ENCODE peak calls at places on chromosomes 12 and 14, in seven cellular contexts. A is AG04450; P is tibial artery; Y is CD8-positive, alpha-beta T cell; E is lung; T is endodermal cell; U is A549. M is an unnamed sample.

GRCh38 chr12:106170285-106170684 is 31.5 kb upstream of the NUAK1 start:
- DNase-seq in E (no peak), Y (no peak), T (peak), A (no peak), P (no peak), U (no peak), M (peak)

GRCh38 chr12:76882367-76882766 is 3.5 kb upstream of the CSRP2 start:
- DNase-seq in P (no peak), U (no peak), Y (no peak), T (no peak), E (no peak), A (no peak), M (no peak)

GRCh38 chr14:36442824-36443241 is 77.2 kb downstream of the NKX2-1 start:
- DNase-seq in U (no peak), P (no peak), E (no peak), T (peak), A (no peak), Y (no peak), M (no peak)

GRCh38 chr14:72714094-72714493 is 179.8 kb downstream of the DPF3 start:
- DNase-seq in Y (peak), P (no peak), A (no peak), E (no peak), T (no peak), U (no peak), M (no peak)

GRCh38 chr14:28870033-28870564 is 103.5 kb downstream of the FOXG1 start:
- DNase-seq in P (no peak), E (no peak), Y (no peak), T (no peak), U (no peak), A (no peak), M (no peak)

GRCh38 chr12:47237751-47238211 is 158.0 kb upstream of the AMIGO2 start:
- DNase-seq in T (no peak), P (no peak), U (no peak), E (no peak), A (no peak), Y (no peak), M (no peak)

GRCh38 chr12:51307655-51308593 is 16.1 kb downstream of the BIN2 start:
- DNase-seq in E (no peak), P (no peak), Y (no peak), A (peak), U (peak), T (no peak), M (peak)

GRCh38 chr12:121507245-121507644 is 73.6 kb downstream of the KDM2B start:
- DNase-seq in U (no peak), P (no peak), T (no peak), Y (no peak), A (no peak), E (no peak), M (no peak)

GRCh38 chr14:58560208-58560607 is 77.6 kb upstream of the DACT1 start:
- DNase-seq in E (no peak), U (no peak), P (no peak), A (no peak), T (no peak), Y (no peak), M (peak)

GRCh38 chr12:6956332-6956727 is 5.2 kb downstream of the PTPN6 start:
- DNase-seq in Y (no peak), U (no peak), P (no peak), T (no peak), A (no peak), E (no peak), M (no peak)

GRCh38 chr12:93884794-93885460 is 207.8 kb downstream of the CRADD start:
- DNase-seq in A (peak), E (no peak), Y (no peak), P (no peak), U (no peak), T (peak), M (no peak)

GRCh38 chr14:91302391-91302790 is 57.9 kb upstream of the GPR68 start:
- DNase-seq in E (no peak), U (no peak), P (no peak), T (no peak), A (no peak), Y (no peak), M (no peak)

GRCh38 chr14:100299238-100299560 is 7.0 kb downstream of the SLC25A29 start:
- DNase-seq in A (no peak), Y (no peak), U (no peak), T (no peak), E (no peak), P (no peak), M (no peak)

GRCh38 chr14:67674480-67675218 is at the start of gene VTI1B:
- DNase-seq in P (peak), U (peak), T (peak), E (peak), Y (peak), A (no peak), M (no peak)

GRCh38 chr14:97625512-97625911 is 828.3 kb downstream of the VRK1 start:
- DNase-seq in U (no peak), P (no peak), T (no peak), Y (no peak), A (no peak), E (no peak), M (no peak)

GRCh38 chr12:122125452-122126341 is 47.1 kb downstream of the MLXIP start:
- DNase-seq in P (no peak), A (no peak), Y (no peak), T (peak), U (no peak), E (no peak), M (no peak)

GRCh38 chr12:30753761-30754382 is 879 bp downstream of the CAPRIN2 start:
- DNase-seq in T (no peak), P (no peak), Y (no peak), A (no peak), U (no peak), E (no peak), M (no peak)

GRCh38 chr12:27123642-27124041 is 41.3 kb upstream of the C12orf71 start:
- DNase-seq in T (no peak), P (no peak), A (no peak), U (peak), E (no peak), Y (no peak), M (no peak)

GRCh38 chr12:47900480-47901129 is 4.2 kb downstream of the VDR start:
- DNase-seq in P (no peak), U (no peak), Y (no peak), A (no peak), E (peak), T (peak), M (peak)

GRCh38 chr14:77620222-77620865 is 3.9 kb upstream of the SPTLC2 start:
- DNase-seq in U (no peak), E (no peak), Y (no peak), T (no peak), P (no peak), A (no peak), M (no peak)

GRCh38 chr14:103526914-103527248 is 2.1 kb upstream of the TRMT61A start:
- DNase-seq in Y (no peak), T (no peak), U (no peak), A (no peak), E (no peak), P (no peak), M (no peak)

GRCh38 chr12:14982986-14983385 is 10.1 kb downstream of the PDE6H start:
- DNase-seq in T (no peak), P (no peak), U (no peak), Y (no peak), A (no peak), E (no peak), M (no peak)

GRCh38 chr14:74324945-74325361 is 22.2 kb upstream of the ABCD4 start:
- DNase-seq in Y (no peak), E (no peak), A (no peak), U (peak), P (no peak), T (peak), M (no peak)

GRCh38 chr12:131383741-131384543 is 326.9 kb upstream of the SFSWAP start:
- DNase-seq in P (peak), Y (no peak), T (no peak), E (no peak), U (no peak), A (no peak), M (no peak)

GRCh38 chr14:71372411-71372838 is 465.2 kb downstream of the PCNX1 start:
- DNase-seq in P (no peak), A (peak), E (no peak), Y (no peak), U (no peak), T (no peak), M (peak)

GRCh38 chr14:69637503-69638030 is 26.2 kb downstream of the SUSD6 start:
- DNase-seq in Y (no peak), U (no peak), T (no peak), A (no peak), P (no peak), E (no peak), M (no peak)

GRCh38 chr14:76776306-76777251 is 15.3 kb downstream of the VASH1 start:
- DNase-seq in A (no peak), P (peak), E (no peak), U (no peak), Y (no peak), T (peak), M (no peak)

GRCh38 chr14:77991128-77991772 is 178.9 kb upstream of the NRXN3 start:
- DNase-seq in Y (no peak), P (no peak), T (peak), E (no peak), U (no peak), A (no peak), M (no peak)

GRCh38 chr14:51783765-51784164 is 76.6 kb upstream of the GNG2 start:
- DNase-seq in E (no peak), P (no peak), Y (no peak), T (no peak), A (no peak), U (no peak), M (no peak)

GRCh38 chr14:79661762-79662161 is 549.5 kb downstream of the DIO2 start:
- DNase-seq in E (no peak), T (no peak), U (no peak), P (no peak), A (no peak), Y (no peak), M (peak)

GRCh38 chr12:113128802-113129663 is 6.5 kb downstream of the RASAL1 start:
- DNase-seq in T (no peak), P (no peak), Y (no peak), U (no peak), A (no peak), E (no peak), M (no peak)

GRCh38 chr12:3055712-3056467 is 21.3 kb upstream of the TSPAN9 start:
- DNase-seq in T (peak), P (no peak), E (no peak), U (no peak), Y (no peak), A (no peak), M (no peak)

GRCh38 chr12:34105392-34105933 is 83.2 kb downstream of the ALG10 start:
- DNase-seq in T (no peak), Y (no peak), E (no peak), U (no peak), P (no peak), A (no peak), M (no peak)

GRCh38 chr14:28565345-28565744 is 201.2 kb upstream of the FOXG1 start:
- DNase-seq in U (no peak), P (no peak), E (no peak), Y (no peak), A (no peak), T (no peak), M (peak)

GRCh38 chr14:90275820-90276219 is 19.5 kb downstream of the PSMC1 start:
- DNase-seq in Y (no peak), E (no peak), T (no peak), A (no peak), P (no peak), U (no peak), M (no peak)

GRCh38 chr12:67991158-67991557 is 1.9 kb downstream of the IFNG-AS1 start:
- DNase-seq in P (no peak), U (no peak), A (no peak), E (no peak), T (no peak), Y (peak), M (no peak)

GRCh38 chr12:120132863-120133385 is 16.4 kb upstream of the RAB35 start:
- DNase-seq in E (no peak), U (no peak), Y (no peak), A (no peak), P (no peak), T (no peak), M (no peak)

GRCh38 chr12:66087365-66087943 is 43.1 kb downstream of the LLPH start:
- DNase-seq in T (peak), P (peak), U (peak), E (peak), A (peak), Y (peak), M (no peak)

GRCh38 chr12:124745891-124746570 is 117.6 kb downstream of the SCARB1 start:
- DNase-seq in T (peak), U (peak), E (peak), P (peak), Y (no peak), A (no peak), M (no peak)

GRCh38 chr14:90115780-90116179 is 54.0 kb downstream of the KCNK13 start:
- DNase-seq in U (no peak), Y (no peak), A (no peak), T (no peak), E (no peak), P (no peak), M (no peak)

GRCh38 chr12:1115471-1116242 is 124.6 kb downstream of the ERC1 start:
- DNase-seq in P (no peak), E (no peak), U (no peak), A (peak), Y (no peak), T (no peak), M (peak)
- H3K27ac ChIP-seq in P (no peak), E (no peak), U (no peak), A (peak), Y (no peak), T (no peak), M (peak)

GRCh38 chr14:54085841-54086240 is 129.2 kb upstream of the BMP4 start:
- DNase-seq in T (no peak), E (no peak), A (no peak), Y (no peak), P (no peak), U (no peak), M (no peak)

GRCh38 chr14:54085137-54085810 is 128.6 kb upstream of the BMP4 start:
- DNase-seq in P (no peak), A (no peak), T (no peak), Y (no peak), U (no peak), E (no peak), M (no peak)

GRCh38 chr14:54087376-54087775 is 130.8 kb upstream of the BMP4 start:
- DNase-seq in P (no peak), Y (no peak), U (no peak), T (no peak), A (no peak), E (no peak), M (no peak)

GRCh38 chr14:54088271-54088670 is 131.6 kb upstream of the BMP4 start:
- DNase-seq in Y (no peak), U (no peak), T (no peak), P (no peak), A (no peak), E (no peak), M (no peak)

DNA sequence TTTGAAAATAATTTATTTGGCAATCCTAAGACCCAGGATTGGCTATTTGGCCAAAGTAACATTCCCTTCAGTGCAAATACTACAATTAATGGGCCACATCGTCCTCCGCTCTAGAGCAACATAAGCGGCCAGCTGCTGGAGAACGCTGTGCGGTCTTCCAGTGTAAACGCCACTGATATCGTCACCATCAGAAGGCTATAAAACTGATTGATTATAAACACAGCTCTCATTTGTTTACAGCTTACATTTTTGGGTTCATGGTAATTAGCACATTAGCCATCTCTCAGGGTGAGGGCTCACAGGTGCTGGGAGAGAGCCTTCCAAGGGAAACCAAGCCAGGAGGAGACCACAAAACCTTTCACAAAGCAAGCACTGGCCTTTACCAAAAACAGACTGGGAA is 130.2 kb upstream of the BMP4 start:
- DNase-seq in T (no peak), U (no peak), P (no peak), Y (no peak), E (no peak), A (no peak), M (no peak)
- H3K27ac ChIP-seq in T (no peak), U (no peak), P (no peak), Y (no peak), E (no peak), A (no peak), M (no peak)

GRCh38 chr12:118237908-118238307 is 102.0 kb downstream of the PEBP1 start:
- DNase-seq in T (no peak), E (no peak), P (no peak), Y (no peak), U (no peak), A (no peak), M (peak)
- H3K27ac ChIP-seq in T (no peak), E (no peak), P (no peak), Y (no peak), U (no peak), A (no peak), M (peak)

DNA sequence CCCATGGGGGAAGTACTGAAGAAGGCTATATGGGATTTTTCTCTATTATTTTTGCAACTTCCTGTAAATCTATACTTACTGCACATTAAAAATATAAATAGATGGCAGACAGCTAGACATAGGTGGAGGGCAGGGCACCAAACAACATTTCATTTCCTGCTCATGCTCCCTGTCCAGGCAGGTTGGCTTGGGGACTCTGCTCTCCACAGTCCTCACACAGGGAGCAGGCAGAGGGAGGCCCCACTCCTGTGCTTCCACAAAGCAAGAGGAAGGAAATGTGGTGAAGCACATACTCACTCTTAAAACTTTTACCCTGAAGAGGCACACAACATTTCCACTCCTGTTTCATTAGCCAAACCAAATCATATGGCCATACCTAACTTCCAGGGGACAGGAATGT is 41.1 kb downstream of the RTN1 start:
- DNase-seq in U (no peak), Y (no peak), P (no peak), E (no peak), T (no peak), A (no peak), M (no peak)
- H3K27ac ChIP-seq in U (no peak), Y (no peak), P (no peak), E (no peak), T (no peak), A (no peak), M (no peak)

GRCh38 chr12:88142610-88142991 is 494 bp downstream of the TMTC3 start:
- DNase-seq in E (peak), T (peak), Y (no peak), U (no peak), A (no peak), P (no peak), M (no peak)
- H3K27ac ChIP-seq in E (peak), T (no peak), Y (peak), U (peak), A (no peak), P (peak), M (peak)

DNA sequence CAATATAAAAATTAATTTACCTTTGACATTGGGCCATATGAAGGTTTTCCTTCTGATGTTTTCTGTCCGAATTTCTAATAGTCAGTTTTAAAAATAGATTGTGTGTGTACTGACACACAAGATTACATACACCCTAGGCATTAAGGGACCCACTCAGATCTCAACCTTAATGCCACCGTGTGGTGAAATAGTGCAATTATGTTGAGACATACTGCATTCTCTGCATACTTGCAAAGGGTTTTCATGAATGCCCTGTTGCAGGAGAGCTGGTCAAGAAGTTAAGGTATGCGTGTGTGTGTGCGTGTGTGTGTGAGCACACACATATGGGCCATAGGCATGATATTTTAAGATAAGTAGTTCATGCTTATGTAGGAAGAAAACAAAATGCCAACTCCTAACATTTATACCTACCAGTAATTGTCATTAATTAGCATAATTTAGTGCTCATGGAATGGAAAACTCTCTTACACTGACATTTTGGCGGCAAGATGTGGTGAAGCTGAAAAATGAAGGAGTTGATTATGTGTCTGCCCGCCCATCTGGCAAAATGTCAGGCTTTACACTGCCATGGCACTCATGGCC is 58.8 kb downstream of the PIK3C2G start:
- DNase-seq in A (peak), U (peak), Y (no peak), E (no peak), P (no peak), T (peak), M (peak)
- H3K27ac ChIP-seq in A (no peak), U (peak), Y (no peak), E (no peak), P (no peak), T (no peak), M (no peak)

DNA sequence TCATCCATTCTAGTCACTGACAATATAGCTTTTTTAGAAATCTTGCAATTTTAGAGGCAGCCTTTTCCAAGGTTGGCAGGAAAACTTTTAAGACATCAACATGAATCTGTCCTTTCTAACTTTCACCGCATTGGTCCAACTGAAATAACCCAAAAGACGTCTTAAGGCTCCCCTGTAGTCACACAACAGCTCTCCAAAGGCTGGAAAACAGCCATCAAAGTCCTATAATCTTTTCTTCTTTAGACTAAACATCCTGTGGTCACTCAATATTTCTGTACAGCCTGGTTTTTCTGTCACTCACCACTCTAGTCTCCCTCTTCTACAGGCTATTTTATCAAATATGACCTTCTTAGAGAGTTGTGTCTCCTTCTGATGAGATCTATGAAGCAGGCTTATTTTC is 4.5 kb upstream of the PTPRB start:
- DNase-seq in Y (no peak), T (no peak), A (no peak), U (no peak), P (no peak), E (no peak), M (no peak)
- H3K27ac ChIP-seq in Y (no peak), T (no peak), A (no peak), U (no peak), P (no peak), E (no peak), M (no peak)

DNA sequence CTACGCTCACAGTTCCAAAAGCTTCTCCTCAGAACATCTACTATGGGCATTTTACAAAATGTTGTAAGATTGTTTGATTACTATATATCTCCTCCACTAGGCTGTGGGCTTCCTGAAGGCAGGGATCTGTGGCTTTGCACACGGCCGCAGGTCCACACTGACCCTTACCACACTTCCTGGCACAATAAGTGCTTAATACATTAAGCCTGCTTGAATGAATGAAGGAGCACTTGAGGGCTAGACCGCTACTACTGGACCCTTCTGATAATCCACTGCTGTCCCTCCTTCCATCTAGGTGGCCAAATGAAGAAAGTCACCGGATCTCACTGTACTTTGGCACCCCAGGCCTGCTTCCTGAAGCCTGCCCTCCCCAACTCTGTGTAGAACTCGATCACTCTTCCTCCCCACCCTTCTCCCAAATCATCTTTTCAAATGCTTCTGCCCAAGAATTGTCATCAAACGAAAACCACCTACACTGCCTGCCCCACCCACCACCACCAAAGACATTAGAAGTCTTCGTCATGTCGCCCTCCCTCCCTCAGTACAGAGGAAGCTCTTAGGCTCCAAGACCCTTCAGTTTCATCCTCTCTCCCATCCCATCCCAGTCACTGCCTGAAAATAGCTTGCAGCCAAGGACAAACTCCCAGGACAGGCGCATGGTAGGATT is 596 bp upstream of the ZBTB39 start:
- DNase-seq in P (no peak), T (no peak), A (no peak), Y (no peak), U (no peak), E (no peak), M (no peak)
- H3K27ac ChIP-seq in P (peak), T (no peak), A (no peak), Y (peak), U (peak), E (no peak), M (no peak)